ENCODE peak calls at places on chromosomes 5 and 9, in ten cellular contexts. B is spleen; K is AG10803; I is GM12864; M is WERI-Rb-1; V is AG09309; L is aorta; U is right cardiac atrium; Y is cardiac muscle cell; S is naive thymus-derived CD4-positive, alpha-beta T cell. P is an unnamed sample.

GRCh38 chr9:93091056-93091452 is 5.0 kb upstream of the CARD19 start:
- DNase-seq in Y (no peak), I (no peak), U (no peak), B (peak; percentile 23), M (no peak), V (no peak), L (peak; percentile 4), K (no peak), S (no peak), P (no peak)

GRCh38 chr9:77764894-77765780 is 117.0 kb upstream of the GNA14 start:
- DNase-seq in Y (peak; percentile 79), V (peak; percentile 39), M (no peak), I (no peak), S (no peak), B (no peak), U (no peak), L (no peak), K (peak; percentile 77), P (peak; percentile 41)

GRCh38 chr5:171152382-171152781 is 156.7 kb upstream of the TLX3 start:
- DNase-seq in L (no peak), U (no peak), S (no peak), V (peak; percentile 7), M (no peak), K (peak; percentile 31), Y (peak; percentile 36), I (no peak), B (no peak), P (no peak)

GRCh38 chr9:100583019-100583802 is 5.3 kb downstream of the CAVIN4 start:
- DNase-seq in I (no peak), U (no peak), Y (no peak), V (no peak), S (no peak), M (no peak), L (no peak), K (peak; percentile 12), B (no peak), P (no peak)

GRCh38 chr9:123246534-123246933 is 21.9 kb downstream of the STRBP start:
- DNase-seq in K (no peak), V (no peak), B (no peak), L (no peak), U (no peak), M (no peak), Y (peak; percentile 29), S (no peak), I (no peak), P (peak; percentile 46)

GRCh38 chr9:136664000-136664798 is 1.5 kb downstream of the EGFL7 start:
- DNase-seq in Y (no peak), V (no peak), S (no peak), B (no peak), U (peak; percentile 40), L (no peak), I (no peak), K (no peak), M (no peak), P (no peak)

GRCh38 chr5:96339862-96340261 is 93.2 kb downstream of the PCSK1 start:
- DNase-seq in Y (peak; percentile 48), S (no peak), K (no peak), I (no peak), B (no peak), V (no peak), M (no peak), U (no peak), L (no peak), P (no peak)

GRCh38 chr9:72354704-72355103 is 10.3 kb downstream of the ZFAND5 start:
- DNase-seq in U (no peak), I (no peak), B (no peak), V (no peak), K (no peak), L (no peak), S (no peak), M (no peak), Y (no peak), P (no peak)

GRCh38 chr5:81140461-81140860 is 92.7 kb upstream of the CKMT2 start:
- DNase-seq in L (no peak), B (no peak), K (no peak), U (no peak), Y (peak; percentile 3), V (no peak), I (no peak), M (no peak), S (no peak), P (no peak)

GRCh38 chr9:98323051-98323830 is 67.8 kb upstream of the TBC1D2 start:
- DNase-seq in B (peak; percentile 59), K (no peak), I (no peak), M (peak; percentile 6), U (no peak), L (no peak), S (no peak), Y (no peak), V (no peak), P (no peak)

GRCh38 chr5:32651638-32652037 is 59.5 kb upstream of the NPR3 start:
- DNase-seq in V (no peak), U (no peak), B (no peak), Y (no peak), M (no peak), L (no peak), K (no peak), S (no peak), I (no peak), P (no peak)

GRCh38 chr5:14510156-14510734 is 71.3 kb upstream of the OTULINL start:
- DNase-seq in K (no peak), Y (no peak), I (no peak), M (no peak), L (no peak), U (no peak), B (no peak), S (no peak), V (no peak), P (no peak)

GRCh38 chr9:27112235-27112634 is 3.2 kb downstream of the TEK start:
- DNase-seq in M (no peak), B (no peak), K (no peak), Y (no peak), S (no peak), I (no peak), U (no peak), V (no peak), L (no peak), P (no peak)

GRCh38 chr9:27108981-27109541 is at the start of gene TEK:
- DNase-seq in L (no peak), K (peak; percentile 28), B (no peak), M (no peak), U (no peak), V (no peak), S (no peak), I (no peak), Y (peak; percentile 50), P (no peak)

GRCh38 chr9:27110181-27110580 is 1.2 kb downstream of the TEK start:
- DNase-seq in Y (no peak), B (no peak), I (no peak), K (no peak), V (no peak), L (no peak), M (no peak), S (no peak), U (no peak), P (no peak)

GRCh38 chr9:27107241-27107640 is 1.8 kb upstream of the TEK start:
- DNase-seq in K (no peak), U (no peak), S (no peak), M (no peak), L (no peak), V (no peak), B (no peak), Y (no peak), I (no peak), P (no peak)

GRCh38 chr9:27109621-27110020 is 596 bp downstream of the TEK start:
- DNase-seq in S (no peak), K (no peak), B (no peak), U (no peak), M (no peak), V (no peak), Y (no peak), L (no peak), I (no peak), P (no peak)
- H3K4me3 ChIP-seq in S (no peak overlapping the region), K (peak overlapping the region; percentile 39), B (peak overlapping the region; percentile 28), U (peak overlapping the region; percentile 66), M (no peak overlapping the region), V (no peak overlapping the region), Y (no peak overlapping the region), L (no peak overlapping the region), I (no peak overlapping the region), P (no peak overlapping the region)

DNA sequence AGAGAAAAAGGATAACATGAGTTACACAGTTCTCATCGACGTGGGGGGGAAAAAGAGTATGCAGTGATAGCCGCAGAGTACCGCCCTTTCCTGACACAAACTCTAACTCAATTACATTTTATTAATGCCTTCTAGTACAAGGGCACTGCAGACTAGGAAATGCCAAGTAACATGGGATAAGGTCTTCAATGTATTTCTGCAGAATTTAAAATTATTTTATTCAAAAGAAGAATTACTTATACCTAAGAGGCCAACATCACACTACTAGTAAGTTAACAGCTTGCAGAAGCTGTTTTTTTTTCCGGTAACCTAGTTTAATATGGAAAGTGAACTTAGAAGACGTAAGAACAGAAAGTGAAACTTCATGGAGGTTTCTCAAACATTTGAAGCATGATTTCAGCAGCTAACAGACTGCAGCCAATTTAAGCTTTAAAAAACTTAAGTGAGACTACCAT is 3.9 kb downstream of the SETX start:
- DNase-seq in I (peak; percentile 75), K (peak; percentile 22), U (no peak), B (no peak), Y (peak; percentile 19), M (no peak), V (no peak), L (no peak), S (peak; percentile 60), P (peak; percentile 49)
- H3K4me3 ChIP-seq in I (peak overlapping the region; percentile 98), K (peak overlapping the region; percentile 27), U (peak overlapping the region; percentile 29), B (peak overlapping the region; percentile 32), Y (no peak overlapping the region), M (no peak overlapping the region), V (no peak overlapping the region), L (no peak overlapping the region), S (peak overlapping the region; percentile 30), P (peak overlapping the region; percentile 51)

DNA sequence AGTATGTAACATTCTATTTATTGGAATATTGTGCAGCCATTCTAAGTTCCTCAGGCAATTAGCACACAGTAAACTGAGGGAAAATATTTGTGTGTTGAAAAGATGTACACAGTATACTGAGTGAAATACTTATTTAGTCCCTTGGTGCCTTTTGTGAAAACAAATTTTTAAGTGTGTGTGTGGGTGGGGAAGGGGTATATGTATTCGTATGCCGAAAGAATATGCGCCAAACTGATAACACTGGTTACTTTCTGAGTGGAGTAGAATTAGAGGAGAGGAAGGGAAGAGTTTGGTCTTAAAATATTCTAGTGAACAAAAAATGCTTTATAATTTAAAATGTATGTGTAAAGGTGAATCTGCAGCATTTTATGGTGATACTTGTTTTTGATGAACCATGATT is 3.1 kb downstream of the DCP2 start:
- DNase-seq in M (no peak), U (no peak), I (no peak), V (no peak), Y (no peak), S (no peak), L (no peak), B (no peak), K (no peak), P (no peak)
- H3K4me3 ChIP-seq in M (no peak overlapping the region), U (peak overlapping the region; percentile 22), I (no peak overlapping the region), V (no peak overlapping the region), Y (no peak overlapping the region), S (no peak overlapping the region), L (no peak overlapping the region), B (no peak overlapping the region), K (no peak overlapping the region), P (no peak overlapping the region)

DNA sequence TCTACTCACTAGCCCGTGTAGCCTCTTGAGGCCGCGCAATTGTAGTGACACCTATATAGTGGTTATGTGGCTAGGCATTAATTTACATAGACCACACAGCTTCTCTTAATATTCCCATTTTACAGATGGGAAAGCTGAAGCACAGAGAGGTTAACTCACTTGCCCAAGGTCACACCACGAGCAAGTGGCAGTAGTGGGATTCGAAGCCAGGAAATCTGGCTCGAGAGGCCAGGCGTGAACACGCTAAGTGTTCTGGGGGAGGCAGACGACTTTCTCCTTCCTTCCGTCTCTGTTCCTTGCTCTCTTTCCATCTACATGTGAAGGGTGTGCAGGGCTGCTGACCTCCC is 49.8 kb upstream of the IER5L start:
- DNase-seq in V (no peak), U (no peak), Y (no peak), B (peak; percentile 9), S (no peak), L (no peak), M (no peak), I (no peak), K (no peak), P (no peak)
- H3K4me3 ChIP-seq in V (no peak overlapping the region), U (no peak overlapping the region), Y (no peak overlapping the region), B (no peak overlapping the region), S (no peak overlapping the region), L (no peak overlapping the region), M (no peak overlapping the region), I (no peak overlapping the region), K (no peak overlapping the region), P (no peak overlapping the region)